ENCODE peak calls at places on chromosomes 2 and 18, in five cellular contexts. One of them, this sample, is unnamed.

GRCh38 chr18:9787716-9788115 is 79.6 kb downstream of the RAB31 start:
- DNase-seq in NCI-H2171 treated with DMSO at 0.1 percent for 48 hours: no peak
- DNase-seq in NCI-H2081: no peak
- DNase-seq in AML-193: no peak
- DNase-seq in stimulated activated CD4-positive, alpha-beta T cell treated with anti-CD3 and anti-CD28 coated beads, Interleukin-1b, Interleukin-23, amount 100 ng/mL, for 24 hours: no peak
- DNase-seq in this sample: no peak

GRCh38 chr2:123047186-123047585 is 977.9 kb upstream of the CNTNAP5 start:
- DNase-seq in NCI-H2171 treated with DMSO at 0.1 percent for 48 hours: no peak
- DNase-seq in NCI-H2081: no peak
- DNase-seq in AML-193: no peak
- DNase-seq in stimulated activated CD4-positive, alpha-beta T cell treated with anti-CD3 and anti-CD28 coated beads, Interleukin-1b, Interleukin-23, amount 100 ng/mL, for 24 hours: no peak
- DNase-seq in this sample: no peak

GRCh38 chr2:46309052-46309953 is 12.1 kb downstream of the EPAS1 start:
- DNase-seq in NCI-H2171 treated with DMSO at 0.1 percent for 48 hours: no peak
- DNase-seq in NCI-H2081: no peak
- DNase-seq in AML-193: no peak
- DNase-seq in stimulated activated CD4-positive, alpha-beta T cell treated with anti-CD3 and anti-CD28 coated beads, Interleukin-1b, Interleukin-23, amount 100 ng/mL, for 24 hours: no peak
- DNase-seq in this sample: no peak

GRCh38 chr2:199364153-199364552 is 93.6 kb downstream of the SATB2 start:
- DNase-seq in NCI-H2171 treated with DMSO at 0.1 percent for 48 hours: no peak
- DNase-seq in NCI-H2081: no peak
- DNase-seq in AML-193: no peak
- DNase-seq in stimulated activated CD4-positive, alpha-beta T cell treated with anti-CD3 and anti-CD28 coated beads, Interleukin-1b, Interleukin-23, amount 100 ng/mL, for 24 hours: no peak
- DNase-seq in this sample: no peak

GRCh38 chr2:109607766-109608165 is 6.0 kb downstream of the SEPTIN10 start:
- DNase-seq in NCI-H2171 treated with DMSO at 0.1 percent for 48 hours: no peak
- DNase-seq in NCI-H2081: no peak
- DNase-seq in AML-193: no peak
- DNase-seq in stimulated activated CD4-positive, alpha-beta T cell treated with anti-CD3 and anti-CD28 coated beads, Interleukin-1b, Interleukin-23, amount 100 ng/mL, for 24 hours: no peak
- DNase-seq in this sample: no peak

GRCh38 chr2:181077128-181077709 is 96.8 kb downstream of the UBE2E3 start:
- DNase-seq in NCI-H2171 treated with DMSO at 0.1 percent for 48 hours: peak
- DNase-seq in NCI-H2081: peak
- DNase-seq in AML-193: peak
- DNase-seq in stimulated activated CD4-positive, alpha-beta T cell treated with anti-CD3 and anti-CD28 coated beads, Interleukin-1b, Interleukin-23, amount 100 ng/mL, for 24 hours: peak
- DNase-seq in this sample: peak

GRCh38 chr2:98771771-98772521 is 41.0 kb upstream of the MGAT4A start:
- DNase-seq in NCI-H2171 treated with DMSO at 0.1 percent for 48 hours: no peak
- DNase-seq in NCI-H2081: no peak
- DNase-seq in AML-193: peak
- DNase-seq in stimulated activated CD4-positive, alpha-beta T cell treated with anti-CD3 and anti-CD28 coated beads, Interleukin-1b, Interleukin-23, amount 100 ng/mL, for 24 hours: no peak
- DNase-seq in this sample: no peak

GRCh38 chr2:216015722-216016464 is 2.5 kb upstream of the MREG start:
- DNase-seq in NCI-H2171 treated with DMSO at 0.1 percent for 48 hours: peak
- DNase-seq in NCI-H2081: peak
- DNase-seq in AML-193: no peak
- DNase-seq in stimulated activated CD4-positive, alpha-beta T cell treated with anti-CD3 and anti-CD28 coated beads, Interleukin-1b, Interleukin-23, amount 100 ng/mL, for 24 hours: no peak
- DNase-seq in this sample: peak

GRCh38 chr2:73642338-73643018 is at the start of gene NAT8:
- DNase-seq in NCI-H2171 treated with DMSO at 0.1 percent for 48 hours: no peak
- DNase-seq in NCI-H2081: no peak
- DNase-seq in AML-193: no peak
- DNase-seq in stimulated activated CD4-positive, alpha-beta T cell treated with anti-CD3 and anti-CD28 coated beads, Interleukin-1b, Interleukin-23, amount 100 ng/mL, for 24 hours: no peak
- DNase-seq in this sample: no peak

GRCh38 chr2:233439191-233439590 is 84.9 kb downstream of the DGKD start:
- DNase-seq in NCI-H2171 treated with DMSO at 0.1 percent for 48 hours: no peak
- DNase-seq in NCI-H2081: no peak
- DNase-seq in AML-193: no peak
- DNase-seq in stimulated activated CD4-positive, alpha-beta T cell treated with anti-CD3 and anti-CD28 coated beads, Interleukin-1b, Interleukin-23, amount 100 ng/mL, for 24 hours: no peak
- DNase-seq in this sample: no peak

GRCh38 chr2:100730290-100730868 is 89.6 kb upstream of the NPAS2 start:
- DNase-seq in NCI-H2171 treated with DMSO at 0.1 percent for 48 hours: no peak
- DNase-seq in NCI-H2081: no peak
- DNase-seq in AML-193: peak
- DNase-seq in stimulated activated CD4-positive, alpha-beta T cell treated with anti-CD3 and anti-CD28 coated beads, Interleukin-1b, Interleukin-23, amount 100 ng/mL, for 24 hours: no peak
- DNase-seq in this sample: peak

GRCh38 chr2:199869227-199869541 is 18.2 kb upstream of the FTCDNL1 start:
- DNase-seq in NCI-H2171 treated with DMSO at 0.1 percent for 48 hours: no peak
- DNase-seq in NCI-H2081: no peak
- DNase-seq in AML-193: no peak
- DNase-seq in stimulated activated CD4-positive, alpha-beta T cell treated with anti-CD3 and anti-CD28 coated beads, Interleukin-1b, Interleukin-23, amount 100 ng/mL, for 24 hours: no peak
- DNase-seq in this sample: no peak

GRCh38 chr2:242054406-242054805 is 184.9 kb downstream of the RTP5 start:
- DNase-seq in NCI-H2171 treated with DMSO at 0.1 percent for 48 hours: no peak
- DNase-seq in NCI-H2081: no peak
- DNase-seq in AML-193: no peak
- DNase-seq in stimulated activated CD4-positive, alpha-beta T cell treated with anti-CD3 and anti-CD28 coated beads, Interleukin-1b, Interleukin-23, amount 100 ng/mL, for 24 hours: no peak
- DNase-seq in this sample: no peak

GRCh38 chr2:170823800-170824153 is 7.1 kb downstream of the GAD1 start:
- DNase-seq in NCI-H2171 treated with DMSO at 0.1 percent for 48 hours: no peak
- DNase-seq in NCI-H2081: no peak
- DNase-seq in AML-193: no peak
- DNase-seq in stimulated activated CD4-positive, alpha-beta T cell treated with anti-CD3 and anti-CD28 coated beads, Interleukin-1b, Interleukin-23, amount 100 ng/mL, for 24 hours: no peak
- DNase-seq in this sample: peak

GRCh38 chr2:164810843-164811242 is 30.8 kb downstream of the COBLL1 start:
- DNase-seq in NCI-H2171 treated with DMSO at 0.1 percent for 48 hours: no peak
- DNase-seq in NCI-H2081: no peak
- DNase-seq in AML-193: peak
- DNase-seq in stimulated activated CD4-positive, alpha-beta T cell treated with anti-CD3 and anti-CD28 coated beads, Interleukin-1b, Interleukin-23, amount 100 ng/mL, for 24 hours: no peak
- DNase-seq in this sample: no peak

GRCh38 chr18:5937795-5938194 is 42.5 kb upstream of the TMEM200C start:
- DNase-seq in NCI-H2171 treated with DMSO at 0.1 percent for 48 hours: no peak
- DNase-seq in NCI-H2081: no peak
- DNase-seq in AML-193: no peak
- DNase-seq in stimulated activated CD4-positive, alpha-beta T cell treated with anti-CD3 and anti-CD28 coated beads, Interleukin-1b, Interleukin-23, amount 100 ng/mL, for 24 hours: no peak
- DNase-seq in this sample: no peak

This sample was measured in NCI-H82.